ENCODE peak calls at places on chromosomes 3 and 15, in seven cellular contexts. S, D, A, Q, I, P and Z are unnamed samples.

GRCh38 chr3:67683522-67683921 is 29.1 kb upstream of the SUCLG2 start:
- DNase-seq in P (no peak), I (no peak), A (no peak), D (no peak), S (no peak), Q (no peak), Z (no peak)

GRCh38 chr3:141544697-141545096 is 57.9 kb downstream of the RASA2 start:
- DNase-seq in Q (no peak), A (no peak), I (no peak), P (no peak), D (no peak), S (no peak), Z (no peak)

GRCh38 chr3:65729553-65729952 is 309.2 kb downstream of the MAGI1 start:
- DNase-seq in P (no peak), I (no peak), A (peak; percentile 49), S (no peak), D (no peak), Q (no peak), Z (no peak)

GRCh38 chr3:149471991-149472390 is 2.5 kb upstream of the TM4SF4 start:
- DNase-seq in I (no peak), D (no peak), S (no peak), A (no peak), Q (no peak), P (no peak), Z (no peak)

GRCh38 chr3:31035681-31036080 is 141.2 kb upstream of the GADL1 start:
- DNase-seq in Q (no peak), D (no peak), A (no peak), I (no peak), S (no peak), P (no peak), Z (no peak)

GRCh38 chr3:58188173-58188564 is 22.6 kb downstream of the DNASE1L3 start:
- DNase-seq in D (no peak), I (no peak), P (no peak), A (no peak), Q (no peak), S (no peak), Z (no peak)

GRCh38 chr15:72339777-72340177 is 19.8 kb upstream of the CELF6 start:
- DNase-seq in P (no peak), Q (no peak), A (no peak), I (no peak), S (no peak), D (no peak), Z (no peak)

GRCh38 chr15:92800013-92800412 is 100.1 kb upstream of the CHD2 start:
- DNase-seq in Q (no peak), S (no peak), I (no peak), D (no peak), A (no peak), P (no peak), Z (no peak)

GRCh38 chr3:185270262-185270955 is 16.6 kb upstream of the EHHADH start:
- DNase-seq in S (no peak), Q (peak; percentile 84), P (no peak), D (no peak), A (no peak), I (no peak), Z (peak; percentile 19)

GRCh38 chr3:107431048-107431297 is 53.7 kb downstream of the CCDC54 start:
- DNase-seq in A (peak; percentile 28), I (peak; percentile 6), Q (no peak), S (peak; percentile 12), D (no peak), P (no peak), Z (no peak)